ENCODE peak calls at places on chromosomes 7 and 10, in nine cellular contexts. Z is lower leg skin, Y is heart right ventricle, O is HL-60, R is fibroblast of mammary gland, D is GM06990, U is Peyer's patch, C is GM12865, M is mammary epithelial cell. T is an unnamed sample.

GRCh38 chr10:56116684-56117083 is 244.4 kb downstream of the ZWINT start:
- DNase-seq in Z (no peak), Y (no peak), O (no peak), R (no peak), D (no peak), U (no peak), C (peak), M (no peak), T (no peak)

GRCh38 chr7:49643321-49643720 is 130.1 kb upstream of the VWC2 start:
- DNase-seq in Z (no peak), Y (peak), O (no peak), R (no peak), D (no peak), U (no peak), C (no peak), M (no peak), T (no peak)

GRCh38 chr10:17431871-17432311 is 22.5 kb downstream of the ST8SIA6 start:
- DNase-seq in Z (no peak), Y (no peak), O (no peak), R (peak), D (no peak), U (no peak), C (no peak), M (peak), T (no peak)

GRCh38 chr7:45660201-45660900 is 86.2 kb downstream of the ADCY1 start:
- DNase-seq in Z (peak), Y (no peak), O (no peak), R (no peak), D (no peak), U (peak), C (no peak), M (no peak), T (no peak)

GRCh38 chr10:32155075-32155516 is 98.9 kb upstream of the KIF5B start:
- DNase-seq in Z (no peak), Y (no peak), O (no peak), R (peak), D (no peak), U (no peak), C (no peak), M (peak), T (no peak)

GRCh38 chr10:131972474-131973071 is 9.2 kb downstream of the BNIP3 start:
- DNase-seq in Z (no peak), Y (peak), O (no peak), R (peak), D (no peak), U (peak), C (no peak), M (no peak), T (no peak)

GRCh38 chr7:491958-492713 is 27.5 kb downstream of the PDGFA start:
- DNase-seq in Z (no peak), Y (peak), O (no peak), R (no peak), D (no peak), U (no peak), C (no peak), M (no peak), T (no peak)

GRCh38 chr7:7181519-7182155 is 707 bp upstream of the C1GALT1 start:
- DNase-seq in Z (peak), Y (no peak), O (peak), R (peak), D (peak), U (peak), C (peak), M (no peak), T (no peak)

GRCh38 chr7:102119213-102119651 is 167.4 kb upstream of the SH2B2 start:
- DNase-seq in Z (no peak), Y (no peak), O (no peak), R (no peak), D (no peak), U (no peak), C (no peak), M (peak), T (no peak)

GRCh38 chr7:140525741-140526140 is 46.4 kb upstream of the MKRN1 start:
- DNase-seq in Z (no peak), Y (no peak), O (peak), R (peak), D (no peak), U (no peak), C (no peak), M (peak), T (no peak)

GRCh38 chr10:31017534-31018361 is 13.9 kb downstream of the ZNF438 start:
- DNase-seq in Z (no peak), Y (no peak), O (no peak), R (no peak), D (no peak), U (no peak), C (no peak), M (no peak), T (no peak)

GRCh38 chr10:30750971-30751677 is 121.6 kb upstream of the LYZL2 start:
- DNase-seq in Z (no peak), Y (no peak), O (no peak), R (no peak), D (no peak), U (no peak), C (peak), M (no peak), T (no peak)

GRCh38 chr10:112409755-112410154 is 35.8 kb downstream of the ACSL5 start:
- DNase-seq in Z (no peak), Y (no peak), O (no peak), R (no peak), D (no peak), U (no peak), C (no peak), M (no peak), T (no peak)

GRCh38 chr7:69677905-69678793 is 79.9 kb downstream of the AUTS2 start:
- DNase-seq in Z (no peak), Y (no peak), O (no peak), R (peak), D (no peak), U (no peak), C (no peak), M (no peak), T (no peak)

GRCh38 chr7:47501406-47501805 is 80.5 kb downstream of the TNS3 start:
- DNase-seq in Z (no peak), Y (no peak), O (no peak), R (peak), D (no peak), U (no peak), C (no peak), M (no peak), T (no peak)

GRCh38 chr10:78255796-78256638 is 222.4 kb downstream of the RPS24 start:
- DNase-seq in Z (no peak), Y (no peak), O (peak), R (peak), D (no peak), U (no peak), C (no peak), M (peak), T (peak)

GRCh38 chr10:99708428-99709010 is 23.4 kb downstream of the COX15 start:
- DNase-seq in Z (no peak), Y (no peak), O (no peak), R (no peak), D (no peak), U (no peak), C (no peak), M (no peak), T (no peak)

GRCh38 chr10:124678566-124679240 is 65.5 kb downstream of the FAM53B start:
- DNase-seq in Z (no peak), Y (peak), O (no peak), R (no peak), D (no peak), U (peak), C (no peak), M (no peak), T (no peak)

GRCh38 chr7:69603937-69604494 is 5.7 kb downstream of the AUTS2 start:
- DNase-seq in Z (no peak), Y (no peak), O (no peak), R (no peak), D (peak), U (no peak), C (peak), M (no peak), T (no peak)

GRCh38 chr10:72337039-72337629 is 17.6 kb downstream of the DNAJB12 start:
- DNase-seq in Z (peak), Y (peak), O (peak), R (peak), D (no peak), U (peak), C (peak), M (peak), T (no peak)

GRCh38 chr10:58733436-58733835 is 220.8 kb downstream of the BICC1 start:
- DNase-seq in Z (no peak), Y (no peak), O (no peak), R (no peak), D (no peak), U (no peak), C (no peak), M (no peak), T (no peak)

GRCh38 chr7:115782716-115783460 is 247.7 kb downstream of the TFEC start:
- DNase-seq in Z (no peak), Y (no peak), O (no peak), R (peak), D (no peak), U (no peak), C (no peak), M (no peak), T (no peak)

GRCh38 chr7:153247926-153248325 is 488.4 kb downstream of the ACTR3B start:
- DNase-seq in Z (no peak), Y (no peak), O (no peak), R (no peak), D (no peak), U (no peak), C (no peak), M (no peak), T (no peak)

GRCh38 chr7:48250441-48250951 is 79.2 kb downstream of the ABCA13 start:
- DNase-seq in Z (no peak), Y (no peak), O (no peak), R (peak), D (no peak), U (no peak), C (no peak), M (peak), T (no peak)

DNA sequence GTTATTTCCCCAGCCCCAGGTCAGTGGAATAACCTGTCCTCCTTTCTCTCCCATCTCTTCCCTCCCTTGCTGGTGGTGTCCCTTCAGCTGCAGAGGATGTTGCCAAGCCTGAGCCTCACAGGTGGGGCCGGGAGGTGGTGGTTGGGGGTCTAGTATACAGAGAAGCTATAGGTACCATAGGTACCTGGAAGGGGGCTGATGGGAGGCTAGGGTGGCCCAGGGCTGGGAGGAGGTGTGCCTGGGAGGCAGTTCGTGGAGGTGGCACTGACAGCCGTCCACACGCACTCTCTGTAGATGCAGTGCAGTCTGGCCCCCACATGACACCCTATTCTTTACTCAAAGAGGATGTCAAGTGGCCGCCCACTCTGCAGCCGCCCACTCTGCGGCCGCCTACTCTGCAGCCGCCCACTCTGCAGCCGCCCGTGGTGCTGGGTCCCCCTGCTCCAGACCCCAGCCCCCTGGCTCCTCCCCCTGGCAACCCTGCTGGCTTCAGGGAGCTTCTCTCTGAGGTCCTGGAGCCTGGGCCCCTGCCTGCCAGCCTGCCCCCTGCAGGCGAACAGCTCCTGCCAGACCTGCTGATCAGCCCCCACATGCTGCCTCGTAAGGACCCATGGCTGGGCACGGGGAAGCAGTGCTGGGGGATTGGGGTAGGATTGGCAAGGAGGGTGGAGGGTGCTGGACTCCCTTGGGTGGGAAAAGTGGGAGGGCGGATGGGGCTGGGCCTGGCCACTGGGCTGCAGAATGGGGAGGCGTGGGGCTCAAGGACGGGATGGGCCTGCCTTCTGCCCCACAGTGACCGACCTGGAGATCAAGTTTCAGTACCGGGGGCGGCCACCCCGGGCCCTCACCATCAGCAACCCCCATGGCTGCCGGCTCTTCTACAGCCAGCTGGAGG is 9.5 kb downstream of the IRF5 start:
- DNase-seq in Z (no peak), Y (no peak), O (no peak), R (no peak), D (no peak), U (no peak), C (peak), M (no peak), T (no peak)
- TF ChIP-seq CTCF in Z (no peak), Y (no peak), O (no peak), R (peak), D (peak), U (no peak), C (peak), M (no peak), T (peak)

DNA sequence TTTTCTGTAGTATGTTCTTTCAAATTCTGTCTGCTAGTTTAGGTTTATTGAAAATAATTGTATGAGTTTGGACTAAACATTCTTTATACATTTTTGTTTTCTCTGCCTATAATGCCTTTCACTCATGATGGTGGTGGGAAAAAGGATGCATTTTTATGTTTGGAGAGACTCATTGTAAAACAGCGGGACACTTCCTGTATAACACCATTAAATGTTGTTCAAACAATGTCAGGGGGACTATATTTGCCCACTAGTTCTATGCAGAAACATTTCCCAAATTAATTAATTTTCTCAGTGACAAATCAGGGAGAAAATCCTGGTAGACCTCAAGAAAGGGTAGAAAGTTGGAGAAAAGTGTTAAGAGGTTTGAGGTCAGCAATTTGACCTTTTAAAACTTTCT is 207.7 kb downstream of the MALRD1 start:
- DNase-seq in Z (no peak), Y (no peak), O (no peak), R (no peak), D (no peak), U (no peak), C (no peak), M (no peak), T (no peak)
- H3K4me3 ChIP-seq in Z (no peak), Y (no peak), O (no peak), R (no peak), D (no peak), U (no peak), C (no peak), M (no peak), T (no peak)

GRCh38 chr7:154289119-154289518 is 236.9 kb downstream of the DPP6 start:
- DNase-seq in Z (no peak), Y (no peak), O (no peak), R (no peak), D (no peak), U (no peak), C (no peak), M (no peak), T (no peak)

GRCh38 chr7:154287370-154287769 is 235.2 kb downstream of the DPP6 start:
- DNase-seq in Z (no peak), Y (no peak), O (no peak), R (no peak), D (no peak), U (no peak), C (no peak), M (no peak), T (no peak)
- TF ChIP-seq CTCF in Z (no peak), Y (no peak), O (no peak), R (no peak), D (no peak), U (no peak), C (no peak), M (no peak), T (no peak)

GRCh38 chr10:12605580-12606405 is 256.4 kb downstream of the CAMK1D start:
- DNase-seq in Z (peak), Y (peak), O (peak), R (peak), D (peak), U (peak), C (no peak), M (peak), T (peak)
- H3K4me3 ChIP-seq in Z (no peak), Y (peak), O (no peak), R (no peak), D (peak), U (peak), C (no peak), M (no peak), T (no peak)

GRCh38 chr7:149238051-149238450 is 1.4 kb upstream of the ZNF212 start:
- DNase-seq in Z (no peak), Y (no peak), O (no peak), R (peak), D (no peak), U (no peak), C (no peak), M (peak), T (peak)

GRCh38 chr7:149240637-149241036 is 1.2 kb downstream of the ZNF212 start:
- DNase-seq in Z (no peak), Y (no peak), O (no peak), R (no peak), D (no peak), U (no peak), C (no peak), M (no peak), T (no peak)

GRCh38 chr7:149237502-149237901 is 1.9 kb upstream of the ZNF212 start:
- DNase-seq in Z (no peak), Y (no peak), O (no peak), R (no peak), D (no peak), U (no peak), C (no peak), M (no peak), T (no peak)

GRCh38 chr7:149241695-149242094 is 2.2 kb downstream of the ZNF212 start:
- DNase-seq in Z (no peak), Y (no peak), O (no peak), R (no peak), D (no peak), U (no peak), C (no peak), M (no peak), T (no peak)

GRCh38 chr7:149239345-149240143 is at the start of gene ZNF212:
- DNase-seq in Z (peak), Y (peak), O (peak), R (peak), D (peak), U (peak), C (peak), M (peak), T (peak)
- TF ChIP-seq CTCF in Z (peak), Y (peak), O (peak), R (peak), D (peak), U (peak), C (peak), M (peak), T (peak)

GRCh38 chr7:144824360-144824759 is 11.5 kb downstream of the TPK1 start:
- DNase-seq in Z (no peak), Y (no peak), O (no peak), R (peak), D (no peak), U (no peak), C (no peak), M (peak), T (no peak)
- H3K4me3 ChIP-seq in Z (no peak), Y (no peak), O (no peak), R (no peak), D (no peak), U (no peak), C (no peak), M (no peak), T (no peak)